ENCODE peak calls at places on chromosomes 1 and 21, in eight cellular contexts. C is choroid plexus epithelial cell; W is IMR-90; A is mammary epithelial cell; V is CD8-positive, alpha-beta T cell; P is GM20000; E is foreskin keratinocyte; M is lower leg skin. X is an unnamed sample.

GRCh38 chr21:33121715-33122475 is 52.0 kb downstream of the OLIG1 start:
- DNase-seq in C (peak; percentile 20), M (no peak), P (no peak), A (peak; percentile 12), W (peak; percentile 14), V (no peak), E (no peak), X (no peak)

GRCh38 chr21:33813832-33814231 is 101.8 kb downstream of the ATP5PO start:
- DNase-seq in P (no peak), M (no peak), W (no peak), A (no peak), V (no peak), C (no peak), E (no peak), X (no peak)

GRCh38 chr1:160087118-160087662 is 5.9 kb downstream of the KCNJ9 start:
- DNase-seq in V (no peak), C (no peak), E (no peak), M (no peak), P (no peak), W (no peak), A (no peak), X (no peak)

GRCh38 chr1:155950829-155951228 is 9.4 kb downstream of the RXFP4 start:
- DNase-seq in W (no peak), A (no peak), E (no peak), P (no peak), C (no peak), V (peak; percentile 14), M (no peak), X (no peak)

GRCh38 chr1:15962176-15962575 is 13.7 kb downstream of the ZBTB17 start:
- DNase-seq in A (no peak), C (no peak), P (no peak), W (no peak), V (no peak), E (no peak), M (no peak), X (no peak)

GRCh38 chr1:12387641-12388040 is 157.8 kb downstream of the VPS13D start:
- DNase-seq in V (no peak), C (peak; percentile 42), E (no peak), W (peak; percentile 28), M (no peak), A (no peak), P (no peak), X (no peak)

GRCh38 chr1:13570924-13571323 is 12.7 kb upstream of the PDPN start:
- DNase-seq in W (no peak), A (no peak), C (peak; percentile 12), M (peak; percentile 3), P (no peak), V (no peak), E (no peak), X (no peak)

GRCh38 chr1:90712153-90712930 is 4.8 kb downstream of the BARHL2 start:
- DNase-seq in V (no peak), A (no peak), W (no peak), M (no peak), E (no peak), P (peak; percentile 20), C (no peak), X (peak; percentile 35)

GRCh38 chr1:59901770-59902388 is 24.7 kb downstream of the CYP2J2 start:
- DNase-seq in C (no peak), M (no peak), W (no peak), V (no peak), A (no peak), P (no peak), E (no peak), X (no peak)

GRCh38 chr1:34656299-34656698 is 98.5 kb upstream of the GJB5 start:
- DNase-seq in E (no peak), W (no peak), M (peak; percentile 13), P (no peak), C (no peak), V (no peak), A (no peak), X (no peak)

GRCh38 chr21:43281661-43282357 is 113.0 kb downstream of the CRYAA start:
- DNase-seq in C (no peak), E (no peak), A (no peak), P (no peak), M (no peak), W (no peak), V (no peak), X (no peak)

GRCh38 chr1:109257682-109258421 is 8.5 kb downstream of the CELSR2 start:
- DNase-seq in P (no peak), A (no peak), M (no peak), V (peak; percentile 3), E (no peak), W (no peak), C (no peak), X (no peak)

GRCh38 chr1:14735861-14736260 is 137.4 kb downstream of the KAZN start:
- DNase-seq in P (no peak), V (no peak), W (no peak), M (no peak), E (no peak), C (no peak), A (no peak), X (no peak)

GRCh38 chr1:29506678-29507225 is 270.4 kb downstream of the PTPRU start:
- DNase-seq in W (no peak), A (peak; percentile 26), E (peak; percentile 4), V (no peak), P (no peak), M (peak; percentile 46), C (no peak), X (no peak)

GRCh38 chr21:39097335-39097861 is 85.9 kb downstream of the PSMG1 start:
- DNase-seq in P (no peak), C (no peak), E (no peak), V (no peak), W (no peak), M (peak; percentile 86), A (no peak), X (no peak)

GRCh38 chr1:40936878-40937484 is 42.5 kb upstream of the CTPS1 start:
- DNase-seq in P (no peak), E (no peak), C (peak; percentile 96), V (no peak), A (no peak), W (peak; percentile 86), M (no peak), X (no peak)

DNA sequence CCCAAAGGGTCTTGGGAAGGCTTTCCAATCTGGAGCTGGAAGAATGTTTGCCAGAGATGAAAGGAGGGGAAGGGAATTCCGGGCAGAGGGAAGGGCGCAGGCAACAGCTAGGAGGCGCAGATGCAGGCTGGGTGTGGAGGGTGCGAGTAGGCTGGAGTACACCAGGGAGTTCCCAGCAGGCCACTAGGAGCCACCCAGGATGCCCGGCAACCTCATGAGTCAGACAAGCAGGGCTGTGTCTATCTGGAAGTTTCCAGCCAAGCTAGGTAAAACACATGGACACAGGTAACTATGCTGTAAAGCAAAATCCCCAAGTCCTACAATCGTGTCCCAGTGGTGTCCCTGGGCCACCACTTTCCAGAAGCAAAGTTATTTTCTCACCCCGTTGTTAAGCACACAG is 998 bp upstream of the NBL1 start:
- DNase-seq in V (peak; percentile 22), C (peak; percentile 58), E (peak; percentile 84), M (no peak), W (no peak), A (peak; percentile 89), P (no peak), X (no peak)
- TF ChIP-seq CTCF in V (no peak), C (peak; percentile 30), E (peak; percentile 60), M (no peak), W (no peak), A (peak; percentile 18), P (no peak), X (no peak)

DNA sequence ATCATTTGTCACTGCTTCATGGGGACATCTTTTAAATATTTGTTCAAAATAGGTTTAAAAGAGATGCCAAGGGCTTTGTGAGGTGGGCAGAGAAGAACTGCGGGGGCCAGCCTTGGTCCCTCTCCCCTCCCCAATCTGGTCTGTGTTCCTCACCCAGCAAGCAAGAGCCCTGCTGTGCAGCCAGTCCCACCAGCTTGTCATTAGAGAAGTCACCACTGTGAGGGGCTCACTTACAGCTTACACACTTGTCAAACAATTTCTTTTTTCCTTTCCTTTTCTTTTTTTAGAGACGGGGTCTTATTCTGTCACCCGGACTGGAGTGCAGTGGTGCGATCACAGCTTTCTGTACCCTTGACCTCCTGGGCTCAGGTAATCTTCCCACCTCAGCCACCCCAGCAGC is 10.3 kb upstream of the CDK18 start:
- DNase-seq in E (no peak), A (no peak), V (no peak), M (no peak), P (no peak), C (no peak), W (no peak), X (no peak)
- TF ChIP-seq CTCF in E (no peak), A (no peak), V (no peak), M (no peak), P (no peak), C (no peak), W (no peak), X (no peak)

GRCh38 chr1:36304970-36305914 is 926 bp upstream of the SH3D21 start:
- DNase-seq in W (no peak), V (no peak), M (peak; percentile 57), P (no peak), C (no peak), A (peak; percentile 30), E (peak; percentile 53), X (no peak)

GRCh38 chr1:36305915-36306209 is 306 bp upstream of the SH3D21 start:
- DNase-seq in W (no peak), P (no peak), M (peak; percentile 85), C (no peak), V (no peak), A (peak; percentile 67), E (peak; percentile 75), X (no peak)

GRCh38 chr1:36307601-36308330 is 1.6 kb downstream of the SH3D21 start:
- DNase-seq in M (peak; percentile 86), E (no peak), P (no peak), A (no peak), C (no peak), W (no peak), V (no peak), X (no peak)

GRCh38 chr1:36306902-36307456 is 811 bp downstream of the SH3D21 start:
- DNase-seq in A (peak; percentile 92), W (peak; percentile 91), P (peak; percentile 99), C (peak; percentile 93), M (peak; percentile 98), V (peak; percentile 92), E (peak; percentile 83), X (peak; percentile 91)

DNA sequence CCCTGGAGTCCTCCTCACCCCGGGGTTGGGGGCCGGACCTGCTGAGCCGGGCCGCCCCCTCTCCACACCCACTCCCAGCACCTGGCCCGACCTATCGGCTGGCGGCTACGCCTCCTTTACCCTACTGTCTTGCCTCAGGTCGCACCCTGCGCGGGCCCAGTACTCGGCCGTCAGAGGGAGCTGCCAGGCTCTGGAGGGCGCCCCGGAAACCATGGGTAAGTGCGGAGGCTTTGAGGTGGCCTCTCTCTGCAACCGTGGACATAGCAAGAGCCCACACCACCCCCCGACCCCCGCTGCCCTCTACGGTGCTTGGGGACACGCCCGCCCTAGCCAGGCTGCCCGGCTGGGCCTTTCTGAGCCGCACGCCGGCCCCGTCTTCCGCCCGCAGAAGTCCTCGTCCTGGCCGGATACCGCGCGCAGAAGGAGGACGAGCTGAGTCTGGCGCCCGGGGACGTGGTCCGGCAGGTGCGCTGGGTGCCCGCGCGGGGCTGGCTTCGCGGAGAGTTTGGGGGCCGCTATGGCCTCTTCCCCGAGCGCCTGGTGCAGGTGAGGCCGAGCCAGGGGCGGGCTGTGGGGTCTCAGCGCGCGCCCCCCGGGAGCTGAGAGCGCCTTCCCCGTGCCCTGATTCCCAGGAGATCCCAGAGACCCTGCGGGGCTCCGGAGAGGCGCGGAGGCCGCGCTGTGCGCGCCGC is at the start of gene SH3D21:
- DNase-seq in P (peak; percentile 67), M (peak; percentile 92), W (no peak), C (peak; percentile 31), A (peak; percentile 69), V (peak; percentile 65), E (peak; percentile 72), X (peak; percentile 56)
- TF ChIP-seq CTCF in P (no peak), M (no peak), W (no peak), C (peak; percentile 37), A (no peak), V (no peak), E (peak; percentile 50), X (no peak)

GRCh38 chr21:17512245-17513213 is at the start of gene CXADR:
- DNase-seq in W (no peak), M (peak; percentile 91), E (peak; percentile 83), P (peak; percentile 86), A (peak; percentile 85), C (peak; percentile 69), V (peak; percentile 76), X (peak; percentile 72)
- TF ChIP-seq CTCF in W (peak; percentile 28), M (no peak), E (peak; percentile 62), P (peak; percentile 16), A (peak; percentile 23), C (peak; percentile 60), V (peak; percentile 47), X (peak; percentile 91)

X was measured in endothelial cell.